ENCODE peak calls at places on chromosomes 1 and 21, in seven cellular contexts. One of them, this sample, is unnamed. For H3K4me1, the result is how much of the 10 kb centered on the place peaks cover.

GRCh38 chr1:18955442-18956188 is 861 bp downstream of the IFFO2 start:
- DNase-seq in lower lobe of right lung: peak
- DNase-seq in tibial nerve: no peak
- DNase-seq in left ventricle myocardium inferior: no peak
- DNase-seq in fibroblast of lung: no peak
- DNase-seq in PC-3: peak
- DNase-seq in endodermal cell: peak
- DNase-seq in this sample: no peak

GRCh38 chr1:94743866-94744265 is 76.3 kb upstream of the SLC44A3 start:
- DNase-seq in lower lobe of right lung: no peak
- DNase-seq in tibial nerve: no peak
- DNase-seq in left ventricle myocardium inferior: no peak
- DNase-seq in fibroblast of lung: peak
- DNase-seq in PC-3: no peak
- DNase-seq in endodermal cell: no peak
- DNase-seq in this sample: no peak

GRCh38 chr1:12097321-12097720 is 34.2 kb downstream of the TNFRSF8 start:
- DNase-seq in lower lobe of right lung: no peak
- DNase-seq in tibial nerve: no peak
- DNase-seq in left ventricle myocardium inferior: no peak
- DNase-seq in fibroblast of lung: no peak
- DNase-seq in PC-3: peak
- DNase-seq in endodermal cell: no peak
- DNase-seq in this sample: no peak

GRCh38 chr1:76268341-76268740 is 193.8 kb downstream of the ST6GALNAC3 start:
- DNase-seq in lower lobe of right lung: no peak
- DNase-seq in tibial nerve: no peak
- DNase-seq in left ventricle myocardium inferior: no peak
- DNase-seq in fibroblast of lung: peak
- DNase-seq in PC-3: no peak
- DNase-seq in endodermal cell: no peak
- DNase-seq in this sample: no peak

GRCh38 chr1:169906938-169907337 is 13.2 kb upstream of the SCYL3 start:
- DNase-seq in lower lobe of right lung: no peak
- DNase-seq in tibial nerve: no peak
- DNase-seq in left ventricle myocardium inferior: no peak
- DNase-seq in fibroblast of lung: peak
- DNase-seq in PC-3: peak
- DNase-seq in endodermal cell: no peak
- DNase-seq in this sample: peak

GRCh38 chr1:207882692-207883091 is 28.2 kb downstream of the CD34 start:
- DNase-seq in lower lobe of right lung: no peak
- DNase-seq in tibial nerve: no peak
- DNase-seq in left ventricle myocardium inferior: no peak
- DNase-seq in fibroblast of lung: no peak
- DNase-seq in PC-3: no peak
- DNase-seq in endodermal cell: peak
- DNase-seq in this sample: no peak

GRCh38 chr1:153697873-153698647 is 19.6 kb downstream of the NPR1 start:
- DNase-seq in lower lobe of right lung: peak
- DNase-seq in tibial nerve: peak
- DNase-seq in left ventricle myocardium inferior: peak
- DNase-seq in fibroblast of lung: peak
- DNase-seq in PC-3: no peak
- DNase-seq in endodermal cell: peak
- DNase-seq in this sample: no peak

GRCh38 chr1:21572141-21572540 is 62.9 kb downstream of the ALPL start:
- DNase-seq in lower lobe of right lung: no peak
- DNase-seq in tibial nerve: no peak
- DNase-seq in left ventricle myocardium inferior: no peak
- DNase-seq in fibroblast of lung: no peak
- DNase-seq in PC-3: no peak
- DNase-seq in endodermal cell: no peak
- DNase-seq in this sample: no peak

GRCh38 chr1:214002060-214002459 is 14.3 kb downstream of the PROX1 start:
- DNase-seq in lower lobe of right lung: no peak
- DNase-seq in tibial nerve: no peak
- DNase-seq in left ventricle myocardium inferior: no peak
- DNase-seq in fibroblast of lung: no peak
- DNase-seq in PC-3: no peak
- DNase-seq in endodermal cell: no peak
- DNase-seq in this sample: no peak

GRCh38 chr1:85563139-85563538 is 17.4 kb upstream of the CCN1 start:
- DNase-seq in lower lobe of right lung: no peak
- DNase-seq in tibial nerve: no peak
- DNase-seq in left ventricle myocardium inferior: no peak
- DNase-seq in fibroblast of lung: peak
- DNase-seq in PC-3: no peak
- DNase-seq in endodermal cell: no peak
- DNase-seq in this sample: no peak

GRCh38 chr1:204171751-204172178 is 5.6 kb upstream of the REN start:
- DNase-seq in lower lobe of right lung: no peak
- DNase-seq in tibial nerve: no peak
- DNase-seq in left ventricle myocardium inferior: no peak
- DNase-seq in fibroblast of lung: no peak
- DNase-seq in PC-3: peak
- DNase-seq in endodermal cell: no peak
- DNase-seq in this sample: peak

GRCh38 chr1:27589841-27590426 is 14.0 kb downstream of the AHDC1 start:
- DNase-seq in lower lobe of right lung: peak
- DNase-seq in tibial nerve: no peak
- DNase-seq in left ventricle myocardium inferior: no peak
- DNase-seq in fibroblast of lung: peak
- DNase-seq in PC-3: peak
- DNase-seq in endodermal cell: peak
- DNase-seq in this sample: no peak

GRCh38 chr21:36349315-36349714 is 29.3 kb downstream of the MORC3 start:
- DNase-seq in lower lobe of right lung: no peak
- DNase-seq in tibial nerve: no peak
- DNase-seq in left ventricle myocardium inferior: no peak
- DNase-seq in fibroblast of lung: no peak
- DNase-seq in PC-3: no peak
- DNase-seq in endodermal cell: no peak
- DNase-seq in this sample: no peak

GRCh38 chr1:108199231-108199657 is 899 bp downstream of the SLC25A24 start:
- DNase-seq in lower lobe of right lung: no peak
- DNase-seq in tibial nerve: no peak
- DNase-seq in left ventricle myocardium inferior: no peak
- DNase-seq in fibroblast of lung: peak
- DNase-seq in PC-3: peak
- DNase-seq in endodermal cell: peak
- DNase-seq in this sample: no peak

GRCh38 chr1:8422439-8423133 is 104.7 kb downstream of the SLC45A1 start:
- DNase-seq in lower lobe of right lung: no peak
- DNase-seq in tibial nerve: no peak
- DNase-seq in left ventricle myocardium inferior: no peak
- DNase-seq in fibroblast of lung: peak
- DNase-seq in PC-3: peak
- DNase-seq in endodermal cell: no peak
- DNase-seq in this sample: peak

GRCh38 chr1:164863056-164863455 is 304.1 kb downstream of the PBX1 start:
- DNase-seq in lower lobe of right lung: no peak
- DNase-seq in tibial nerve: no peak
- DNase-seq in left ventricle myocardium inferior: no peak
- DNase-seq in fibroblast of lung: no peak
- DNase-seq in PC-3: no peak
- DNase-seq in endodermal cell: peak
- DNase-seq in this sample: no peak

GRCh38 chr1:78676347-78676982 is 26.8 kb downstream of the IFI44 start:
- DNase-seq in lower lobe of right lung: no peak
- DNase-seq in tibial nerve: peak
- DNase-seq in left ventricle myocardium inferior: no peak
- DNase-seq in fibroblast of lung: peak
- DNase-seq in PC-3: peak
- DNase-seq in endodermal cell: peak
- DNase-seq in this sample: no peak

GRCh38 chr1:37919277-37919676 is 27.6 kb downstream of the INPP5B start:
- DNase-seq in lower lobe of right lung: no peak
- DNase-seq in tibial nerve: no peak
- DNase-seq in left ventricle myocardium inferior: no peak
- DNase-seq in fibroblast of lung: no peak
- DNase-seq in PC-3: peak
- DNase-seq in endodermal cell: peak
- DNase-seq in this sample: no peak

GRCh38 chr1:37925316-37925715 is 21.5 kb downstream of the INPP5B start:
- DNase-seq in lower lobe of right lung: no peak
- DNase-seq in tibial nerve: no peak
- DNase-seq in left ventricle myocardium inferior: no peak
- DNase-seq in fibroblast of lung: no peak
- DNase-seq in PC-3: no peak
- DNase-seq in endodermal cell: no peak
- DNase-seq in this sample: no peak

GRCh38 chr1:37926061-37926924 is 20.6 kb downstream of the INPP5B start:
- DNase-seq in lower lobe of right lung: no peak
- DNase-seq in tibial nerve: no peak
- DNase-seq in left ventricle myocardium inferior: no peak
- DNase-seq in fibroblast of lung: no peak
- DNase-seq in PC-3: no peak
- DNase-seq in endodermal cell: no peak
- DNase-seq in this sample: no peak

GRCh38 chr1:37923551-37923889 is 23.3 kb downstream of the INPP5B start:
- DNase-seq in lower lobe of right lung: no peak
- DNase-seq in tibial nerve: no peak
- DNase-seq in left ventricle myocardium inferior: no peak
- DNase-seq in fibroblast of lung: no peak
- DNase-seq in PC-3: no peak
- DNase-seq in endodermal cell: no peak
- DNase-seq in this sample: no peak

DNA sequence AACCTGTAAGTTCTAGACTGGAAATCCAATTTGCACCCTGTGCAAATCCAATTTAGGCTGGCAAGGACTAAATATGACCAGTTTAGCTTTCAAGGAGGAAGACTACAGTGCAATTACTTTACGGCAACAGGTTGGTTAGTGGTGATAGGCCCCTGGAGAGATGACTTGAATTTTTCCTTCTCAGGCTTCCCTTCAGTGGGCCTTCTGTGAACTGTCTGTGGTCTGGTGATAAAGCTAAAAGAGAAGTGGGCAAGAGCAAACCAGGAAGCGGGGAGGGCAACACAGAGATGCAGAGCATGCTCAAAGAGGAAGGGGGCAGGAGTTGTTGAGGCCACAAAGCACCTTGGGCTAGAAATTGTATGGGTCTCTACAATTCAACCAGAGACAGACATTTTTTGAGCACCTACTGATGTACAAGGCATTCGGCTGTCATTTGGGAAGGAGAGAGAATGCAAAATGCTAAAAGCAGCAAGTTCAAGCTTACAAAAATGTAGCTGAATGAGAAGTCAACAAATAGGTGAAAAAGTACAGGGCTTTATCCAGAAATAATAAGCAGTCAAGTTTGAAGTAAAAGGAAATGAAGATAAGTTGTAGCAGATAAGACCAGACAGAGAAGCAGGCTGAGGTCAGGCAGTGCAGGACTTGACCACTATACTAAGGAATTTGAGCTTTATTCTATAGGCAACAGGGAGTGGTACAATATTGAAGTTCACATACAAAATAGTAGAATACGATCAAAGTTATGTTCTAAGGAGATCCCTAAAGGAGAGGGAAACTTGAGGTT is 23.9 kb downstream of the INPP5B start:
- DNase-seq in lower lobe of right lung: no peak
- DNase-seq in tibial nerve: no peak
- DNase-seq in left ventricle myocardium inferior: no peak
- DNase-seq in fibroblast of lung: no peak
- DNase-seq in PC-3: no peak
- DNase-seq in endodermal cell: no peak
- DNase-seq in this sample: no peak
- TF ChIP-seq CTCF in lower lobe of right lung: no peak
- TF ChIP-seq CTCF in tibial nerve: no peak
- TF ChIP-seq CTCF in left ventricle myocardium inferior: no peak
- TF ChIP-seq CTCF in fibroblast of lung: no peak
- TF ChIP-seq CTCF in PC-3: no peak
- TF ChIP-seq CTCF in endodermal cell: no peak
- TF ChIP-seq CTCF in this sample: no peak

DNA sequence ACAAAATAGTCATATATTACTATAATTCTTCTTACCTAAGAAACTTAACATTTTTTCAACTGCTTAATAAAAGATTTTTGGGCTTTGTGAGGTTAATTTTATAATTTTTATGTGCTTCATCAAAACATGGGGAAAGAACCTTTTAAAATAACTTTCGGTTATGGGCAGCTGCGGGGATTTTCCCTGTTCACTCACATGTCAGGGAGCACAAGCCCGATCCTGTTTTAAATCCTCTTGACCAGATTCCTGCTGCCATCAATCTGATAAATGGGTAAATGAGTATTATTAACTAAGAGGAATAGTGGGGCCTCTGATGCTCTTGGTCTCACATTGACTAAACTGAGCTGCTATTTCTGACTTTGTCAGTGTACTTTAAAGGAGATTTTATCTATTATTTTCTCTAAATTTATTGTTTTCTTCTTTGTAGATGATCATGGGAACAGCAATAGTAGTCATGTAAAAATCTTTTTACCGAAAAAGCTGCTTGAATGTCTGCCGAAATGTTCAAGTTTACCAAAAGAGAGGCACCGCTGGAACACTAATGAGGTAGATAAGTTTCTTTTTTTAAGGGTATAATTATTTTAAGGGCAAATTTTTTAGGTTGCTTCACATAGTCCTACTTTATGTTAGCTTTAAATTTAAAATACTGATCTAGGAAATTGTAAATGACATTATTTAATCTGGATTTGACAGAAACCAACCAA is 39.6 kb downstream of the CAMTA1 start:
- DNase-seq in lower lobe of right lung: no peak
- DNase-seq in tibial nerve: no peak
- DNase-seq in left ventricle myocardium inferior: no peak
- DNase-seq in fibroblast of lung: no peak
- DNase-seq in PC-3: no peak
- DNase-seq in endodermal cell: no peak
- DNase-seq in this sample: no peak
- H3K27ac ChIP-seq in lower lobe of right lung: no peak
- H3K27ac ChIP-seq in tibial nerve: no peak
- H3K27ac ChIP-seq in left ventricle myocardium inferior: no peak
- H3K27ac ChIP-seq in fibroblast of lung: no peak
- H3K27ac ChIP-seq in PC-3: no peak
- H3K27ac ChIP-seq in endodermal cell: no peak
- H3K27ac ChIP-seq in this sample: peak

GRCh38 chr1:158104891-158105290 is 75.8 kb upstream of the CD1D start:
- DNase-seq in lower lobe of right lung: no peak
- DNase-seq in tibial nerve: no peak
- DNase-seq in left ventricle myocardium inferior: no peak
- DNase-seq in fibroblast of lung: no peak
- DNase-seq in PC-3: no peak
- DNase-seq in endodermal cell: no peak
- DNase-seq in this sample: no peak
- H3K4me1 ChIP-seq in lower lobe of right lung: under half
- H3K4me1 ChIP-seq in tibial nerve: under half
- H3K4me1 ChIP-seq in left ventricle myocardium inferior: under half
- H3K4me1 ChIP-seq in fibroblast of lung: under half
- H3K4me1 ChIP-seq in PC-3: under half
- H3K4me1 ChIP-seq in endodermal cell: under half
- H3K4me1 ChIP-seq in this sample: under half

DNA sequence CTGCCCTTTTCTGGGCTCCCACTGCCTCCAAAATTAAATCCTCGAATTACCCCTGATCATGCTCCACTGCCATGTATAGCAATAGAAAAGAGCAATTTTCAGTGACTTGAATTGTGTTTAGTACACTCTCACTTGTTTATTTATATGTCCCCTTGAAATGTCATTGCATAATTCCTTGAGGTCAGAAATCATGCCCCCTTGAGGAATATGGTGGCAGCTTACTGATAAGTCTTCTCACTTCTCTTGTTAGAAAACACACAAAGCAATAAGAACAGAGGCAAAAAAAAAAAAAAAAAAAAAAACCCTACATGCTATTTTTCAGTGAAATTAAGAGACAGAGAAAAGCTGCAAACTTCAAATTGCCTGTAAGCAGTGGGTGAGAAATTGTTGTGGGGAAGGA is 37.5 kb downstream of the GPR88 start:
- DNase-seq in lower lobe of right lung: no peak
- DNase-seq in tibial nerve: no peak
- DNase-seq in left ventricle myocardium inferior: no peak
- DNase-seq in fibroblast of lung: peak
- DNase-seq in PC-3: no peak
- DNase-seq in endodermal cell: no peak
- DNase-seq in this sample: no peak
- TF ChIP-seq CTCF in lower lobe of right lung: no peak
- TF ChIP-seq CTCF in tibial nerve: no peak
- TF ChIP-seq CTCF in left ventricle myocardium inferior: no peak
- TF ChIP-seq CTCF in fibroblast of lung: no peak
- TF ChIP-seq CTCF in PC-3: no peak
- TF ChIP-seq CTCF in endodermal cell: peak
- TF ChIP-seq CTCF in this sample: no peak

This sample was measured in foreskin keratinocyte.